ENCODE peak calls at places on chromosomes 16 and 17, in eight cellular contexts. U is adrenal gland; K is CD8-positive, alpha-beta T cell; I is hepatocyte; B is AG04450; Y is fibroblast of lung; Q is Panc1; N is stomach. E is an unnamed sample.

GRCh38 chr16:88686062-88686438 is 257 bp downstream of the SNAI3 start:
- DNase-seq in N (peak; percentile 59), U (no peak), Y (no peak), K (no peak), I (peak; percentile 72), Q (no peak), B (no peak), E (no peak)

GRCh38 chr17:57924677-57925076 is 30.5 kb downstream of the CUEDC1 start:
- DNase-seq in B (no peak), Q (no peak), K (no peak), I (no peak), Y (no peak), U (no peak), N (no peak), E (no peak)

GRCh38 chr17:36742267-36743000 is 141.1 kb downstream of the MRM1 start:
- DNase-seq in Q (no peak), I (no peak), N (no peak), U (no peak), Y (no peak), B (no peak), K (no peak), E (no peak)

GRCh38 chr16:87203060-87203656 is 114.0 kb downstream of the C16orf95 start:
- DNase-seq in Y (peak; percentile 87), K (no peak), B (peak; percentile 42), I (peak; percentile 77), N (peak; percentile 54), U (peak; percentile 29), Q (peak; percentile 43), E (no peak)

GRCh38 chr16:87525352-87525751 is 32.5 kb upstream of the ZCCHC14 start:
- DNase-seq in N (no peak), I (no peak), Y (no peak), Q (no peak), B (no peak), U (no peak), K (no peak), E (no peak)

GRCh38 chr17:34178047-34178446 is 77.0 kb upstream of the CCL2 start:
- DNase-seq in U (no peak), K (no peak), B (no peak), I (no peak), Y (peak; percentile 20), Q (no peak), N (no peak), E (no peak)

GRCh38 chr17:74271902-74272563 is 2.0 kb upstream of the DNAI2 start:
- DNase-seq in K (no peak), N (no peak), I (no peak), Q (no peak), B (no peak), U (no peak), Y (peak; percentile 70), E (no peak)

GRCh38 chr17:75635610-75636202 is 2.5 kb downstream of the SMIM5 start:
- DNase-seq in Y (no peak), K (no peak), I (no peak), B (no peak), U (no peak), Q (no peak), N (peak; percentile 93), E (no peak)

GRCh38 chr16:1812732-1813163 is 13.9 kb downstream of the HAGH start:
- DNase-seq in Q (no peak), U (peak; percentile 37), Y (peak; percentile 71), N (peak; percentile 89), B (peak; percentile 74), I (peak; percentile 87), K (peak; percentile 65), E (no peak)

DNA sequence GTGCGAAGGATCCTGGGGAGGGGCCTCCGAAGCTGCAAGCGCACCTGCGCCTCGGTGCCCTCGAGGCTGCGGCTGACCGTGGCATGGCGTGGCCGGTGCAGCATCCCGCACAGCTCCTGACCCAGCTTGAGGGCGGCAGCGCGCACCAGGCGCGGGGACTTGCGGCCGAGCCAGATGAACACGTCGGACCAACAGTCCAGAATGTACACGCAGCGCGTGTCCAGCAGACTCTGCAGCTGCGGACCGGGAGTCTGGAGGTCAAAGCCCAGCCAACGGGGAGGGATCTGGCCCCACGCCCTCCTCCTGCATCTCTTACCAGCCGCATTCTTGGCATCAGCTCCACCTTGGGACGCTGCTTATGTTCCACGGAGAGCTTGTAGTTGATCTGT is 10.9 kb downstream of the FLII start:
- DNase-seq in Y (no peak), B (no peak), U (peak; percentile 66), I (no peak), N (peak; percentile 62), Q (no peak), K (no peak), E (no peak)
- H3K27ac ChIP-seq in Y (no peak overlapping the region), B (no peak overlapping the region), U (peak overlapping the region; percentile 70), I (no peak overlapping the region), N (peak overlapping the region; percentile 67), Q (no peak overlapping the region), K (no peak overlapping the region), E (no peak overlapping the region)

GRCh38 chr17:4738136-4739121 is 1.2 kb upstream of the ZMYND15 start:
- DNase-seq in U (no peak), B (no peak), Y (no peak), I (peak; percentile 71), Q (no peak), K (no peak), N (peak; percentile 70), E (no peak)

GRCh38 chr17:4741544-4741943 is 1.8 kb upstream of the CXCL16 start:
- DNase-seq in K (no peak), N (no peak), I (no peak), U (no peak), Q (no peak), B (no peak), Y (no peak), E (no peak)

GRCh38 chr17:4740025-4740351 is 260 bp upstream of the CXCL16 start:
- DNase-seq in Y (no peak), Q (no peak), U (no peak), I (no peak), B (no peak), K (no peak), N (no peak), E (no peak)

GRCh38 chr17:4740584-4740983 is 856 bp upstream of the CXCL16 start:
- DNase-seq in N (no peak), I (peak; percentile 4), K (no peak), Y (no peak), B (no peak), Q (no peak), U (no peak), E (no peak)

GRCh38 chr17:4739122-4740024 is at the start of the genes CXCL16 and ZMYND15:
- DNase-seq in I (peak; percentile 90), U (peak; percentile 57), B (no peak), K (peak; percentile 70), Q (no peak), Y (peak; percentile 44), N (peak; percentile 82), E (no peak)
- TF ChIP-seq CTCF in I (no peak), U (no peak), B (no peak), K (no peak), Q (no peak), Y (no peak), N (no peak), E (no peak)

GRCh38 chr17:31392856-31393748 is 1.6 kb downstream of the RAB11FIP4 start:
- DNase-seq in Y (no peak), U (no peak), N (peak; percentile 10), B (no peak), I (no peak), K (peak; percentile 46), Q (no peak), E (peak; percentile 57)

GRCh38 chr17:31392002-31392855 is 754 bp downstream of the RAB11FIP4 start:
- DNase-seq in Y (no peak), N (peak; percentile 20), K (peak; percentile 47), I (no peak), B (no peak), Q (no peak), U (no peak), E (peak; percentile 57)

GRCh38 chr17:31390426-31390747 is 1.1 kb upstream of the RAB11FIP4 start:
- DNase-seq in Q (no peak), K (no peak), B (no peak), N (peak; percentile 25), I (no peak), U (no peak), Y (no peak), E (no peak)

GRCh38 chr17:31390748-31391495 is 553 bp upstream of the RAB11FIP4 start:
- DNase-seq in B (no peak), N (peak; percentile 23), I (no peak), Y (peak; percentile 2), U (no peak), K (no peak), Q (no peak), E (peak; percentile 64)

DNA sequence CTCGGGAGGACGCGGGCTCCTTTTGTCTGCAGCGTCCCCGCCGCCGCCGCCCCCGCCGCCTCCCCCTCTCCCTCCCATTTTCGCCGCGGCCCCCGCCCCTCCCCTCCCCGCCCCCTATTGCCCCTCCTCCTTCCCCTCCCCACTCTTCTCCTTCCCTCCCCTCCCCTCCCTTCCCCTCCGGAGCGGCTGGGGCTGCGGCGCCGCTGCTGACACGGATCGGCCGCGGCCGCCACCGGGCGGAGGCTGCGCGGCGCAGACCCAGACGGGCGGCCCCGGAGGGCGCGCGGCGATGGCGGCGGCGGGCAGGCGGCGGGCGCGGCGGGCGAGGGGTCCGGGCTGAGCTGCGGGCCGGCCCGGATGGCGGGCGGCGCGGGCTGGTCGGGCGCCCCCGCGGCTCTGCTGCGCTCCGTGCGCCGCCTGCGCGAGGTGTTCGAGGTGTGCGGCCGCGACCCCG is at the start of gene RAB11FIP4:
- DNase-seq in K (peak; percentile 45), Q (no peak), Y (peak; percentile 12), I (peak; percentile 58), U (no peak), B (no peak), N (peak; percentile 22), E (peak; percentile 45)
- H3K4me3 ChIP-seq in K (peak within 1 kb of the TSS; percentile 23), Q (no peak within 1 kb of the TSS), Y (peak within 1 kb of the TSS; percentile 39), I (peak within 1 kb of the TSS; percentile 55), U (no peak within 1 kb of the TSS), B (peak within 1 kb of the TSS; percentile 38), N (peak within 1 kb of the TSS; percentile 59), E (peak within 1 kb of the TSS; percentile 69)

GRCh38 chr16:75216576-75216975 is 2.2 kb upstream of the CTRB1 start:
- DNase-seq in Q (no peak), K (no peak), I (no peak), Y (no peak), N (no peak), U (no peak), B (no peak), E (no peak)

GRCh38 chr16:75219838-75220237 is 1.1 kb downstream of the CTRB1 start:
- DNase-seq in Y (no peak), Q (no peak), U (no peak), N (no peak), K (peak; percentile 54), B (no peak), I (no peak), E (no peak)

GRCh38 chr16:75217389-75217851 is 1.4 kb upstream of the CTRB1 start:
- DNase-seq in K (no peak), I (no peak), U (peak; percentile 57), Y (no peak), B (no peak), Q (no peak), N (no peak), E (no peak)

GRCh38 chr16:75218256-75219076 is at the start of gene CTRB1:
- DNase-seq in K (no peak), I (peak; percentile 4), Q (no peak), B (no peak), U (no peak), N (no peak), Y (no peak), E (no peak)

DNA sequence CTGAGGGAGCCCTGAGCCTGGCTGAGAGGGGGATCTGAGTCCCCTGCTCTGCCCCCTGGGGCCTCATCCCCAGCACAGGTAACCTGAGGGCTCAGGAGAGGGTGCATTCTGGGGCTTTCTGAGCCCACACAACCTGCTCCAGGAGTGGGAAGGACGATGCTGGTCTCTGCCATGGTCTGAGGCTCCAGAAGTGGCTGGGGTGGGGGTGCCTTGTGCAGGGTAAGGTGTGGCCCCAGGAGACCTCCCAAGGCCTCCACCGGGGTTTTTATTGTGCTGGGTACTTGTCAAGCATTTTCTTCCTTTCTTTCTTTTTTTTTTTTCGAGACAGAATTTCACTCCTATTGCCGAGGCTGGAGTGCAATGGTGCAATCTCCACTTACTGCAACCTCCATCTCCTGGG is 300 bp downstream of the CTRB1 start:
- DNase-seq in K (no peak), I (peak; percentile 3), Q (no peak), U (no peak), N (no peak), Y (no peak), B (no peak), E (no peak)
- H3K27ac ChIP-seq in K (no peak overlapping the region), I (no peak overlapping the region), Q (no peak overlapping the region), U (no peak overlapping the region), N (no peak overlapping the region), Y (no peak overlapping the region), B (no peak overlapping the region), E (no peak overlapping the region)

E was measured in coronary artery.